ENCODE peak calls at places on chromosomes 11 and 22, in ten cellular contexts. T is A673, I is fibroblast of pulmonary artery, A is cardiac fibroblast, S is AG04450, Y is tibial nerve, E is fibroblast of lung, F is body of pancreas, B is BJ, W is stomach. N is an unnamed sample.

GRCh38 chr11:1086171-1087102 is 11.8 kb downstream of the MUC2 start:
- DNase-seq in T (no peak), I (no peak), A (no peak), S (no peak), Y (no peak), E (no peak), F (peak), B (no peak), W (peak), N (no peak)

GRCh38 chr22:49423125-49423650 is 404.5 kb downstream of the BRD1 start:
- DNase-seq in T (no peak), I (no peak), A (no peak), S (no peak), Y (no peak), E (no peak), F (no peak), B (no peak), W (no peak), N (no peak)

GRCh38 chr22:39214383-39215069 is 30.3 kb downstream of the PDGFB start:
- DNase-seq in T (no peak), I (no peak), A (peak), S (no peak), Y (no peak), E (no peak), F (peak), B (no peak), W (no peak), N (no peak)

GRCh38 chr22:45537734-45538181 is 35.1 kb downstream of the FBLN1 start:
- DNase-seq in T (peak), I (peak), A (peak), S (peak), Y (no peak), E (peak), F (no peak), B (peak), W (peak), N (peak)

GRCh38 chr11:1631066-1631568 is 1.5 kb downstream of the KRTAP5-5 start:
- DNase-seq in T (no peak), I (no peak), A (no peak), S (no peak), Y (no peak), E (no peak), F (no peak), B (no peak), W (no peak), N (no peak)

GRCh38 chr11:1953489-1954284 is 6.6 kb downstream of the MRPL23 start:
- DNase-seq in T (no peak), I (no peak), A (no peak), S (no peak), Y (peak), E (no peak), F (no peak), B (no peak), W (no peak), N (no peak)

GRCh38 chr22:42452456-42452855 is 20.3 kb upstream of the NFAM1 start:
- DNase-seq in T (no peak), I (no peak), A (no peak), S (no peak), Y (no peak), E (no peak), F (no peak), B (no peak), W (no peak), N (no peak)

GRCh38 chr11:71407356-71407755 is 40.8 kb downstream of the DHCR7 start:
- DNase-seq in T (no peak), I (no peak), A (no peak), S (no peak), Y (no peak), E (no peak), F (no peak), B (no peak), W (no peak), N (no peak)

GRCh38 chr11:11311169-11311568 is 41.9 kb downstream of the CSNK2A3 start:
- DNase-seq in T (no peak), I (no peak), A (no peak), S (no peak), Y (no peak), E (no peak), F (no peak), B (no peak), W (no peak), N (no peak)

GRCh38 chr11:123057604-123058305 is 4.2 kb downstream of the HSPA8 start:
- DNase-seq in T (peak), I (no peak), A (no peak), S (no peak), Y (no peak), E (no peak), F (no peak), B (no peak), W (no peak), N (no peak)

GRCh38 chr11:130711193-130711592 is 205.1 kb downstream of the SNX19 start:
- DNase-seq in T (no peak), I (no peak), A (no peak), S (no peak), Y (no peak), E (no peak), F (no peak), B (no peak), W (no peak), N (no peak)

GRCh38 chr11:68213135-68213515 is at the start of gene KMT5B:
- DNase-seq in T (no peak), I (peak), A (peak), S (peak), Y (no peak), E (peak), F (peak), B (no peak), W (peak), N (peak)

GRCh38 chr11:69320756-69321741 is 27.1 kb downstream of the MYEOV start:
- DNase-seq in T (no peak), I (no peak), A (no peak), S (no peak), Y (no peak), E (no peak), F (no peak), B (no peak), W (no peak), N (no peak)

GRCh38 chr11:1175461-1176223 is 17.9 kb downstream of the MUC5AC start:
- DNase-seq in T (no peak), I (no peak), A (no peak), S (no peak), Y (no peak), E (no peak), F (no peak), B (no peak), W (no peak), N (no peak)

GRCh38 chr11:45896392-45897068 is 10.5 kb downstream of the FREY1 start:
- DNase-seq in T (peak), I (no peak), A (no peak), S (no peak), Y (no peak), E (no peak), F (peak), B (no peak), W (no peak), N (no peak)

DNA sequence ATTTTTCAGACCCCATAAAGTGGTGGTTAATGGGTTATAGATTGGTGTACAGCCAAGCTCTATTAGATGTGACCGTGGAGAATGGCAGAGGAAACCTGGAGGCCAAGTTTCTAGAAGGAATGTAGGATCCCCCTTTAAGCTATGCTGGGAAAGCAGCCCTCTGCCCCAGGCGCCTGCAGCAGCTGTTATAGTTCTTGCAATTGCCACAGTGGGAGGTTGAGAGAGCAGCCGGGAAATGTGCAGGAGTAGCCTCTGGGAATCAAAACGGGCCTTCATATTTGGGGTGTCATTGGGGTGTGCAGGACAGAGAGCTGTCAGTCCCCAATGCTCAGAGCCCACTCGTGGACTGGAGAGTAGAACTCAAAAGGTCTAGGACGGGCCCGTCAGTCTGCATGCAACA is 54.4 kb upstream of the ASPHD2 start:
- DNase-seq in T (no peak), I (no peak), A (no peak), S (no peak), Y (no peak), E (no peak), F (no peak), B (no peak), W (no peak), N (no peak)
- TF ChIP-seq CTCF in T (no peak), I (no peak), A (no peak), S (no peak), Y (no peak), E (no peak), F (no peak), B (no peak), W (no peak), N (no peak)

GRCh38 chr11:61146413-61146812 is 14.8 kb downstream of the VPS37C start:
- DNase-seq in T (no peak), I (no peak), A (no peak), S (no peak), Y (no peak), E (no peak), F (no peak), B (no peak), W (no peak), N (no peak)

GRCh38 chr11:61147271-61147670 is 14.0 kb downstream of the VPS37C start:
- DNase-seq in T (no peak), I (no peak), A (no peak), S (no peak), Y (no peak), E (no peak), F (peak), B (no peak), W (no peak), N (no peak)

GRCh38 chr11:61142424-61142823 is 18.8 kb downstream of the VPS37C start:
- DNase-seq in T (no peak), I (no peak), A (peak), S (no peak), Y (no peak), E (no peak), F (no peak), B (no peak), W (no peak), N (no peak)

GRCh38 chr11:61145228-61146005 is 15.8 kb downstream of the VPS37C start:
- DNase-seq in T (no peak), I (no peak), A (no peak), S (no peak), Y (no peak), E (no peak), F (peak), B (no peak), W (no peak), N (no peak)

GRCh38 chr11:61144511-61145179 is 16.6 kb downstream of the VPS37C start:
- DNase-seq in T (no peak), I (no peak), A (no peak), S (no peak), Y (no peak), E (no peak), F (peak), B (no peak), W (no peak), N (no peak)
- H3K4me3 ChIP-seq in T (no peak), I (no peak), A (no peak), S (no peak), Y (no peak), E (no peak), F (no peak), B (no peak), W (no peak), N (no peak)

GRCh38 chr11:67120456-67120855 is 1.4 kb downstream of the KDM2A start:
- DNase-seq in T (no peak), I (no peak), A (no peak), S (no peak), Y (no peak), E (no peak), F (no peak), B (no peak), W (no peak), N (no peak)

GRCh38 chr11:67119577-67120391 is 721 bp downstream of the KDM2A start:
- DNase-seq in T (peak), I (no peak), A (peak), S (no peak), Y (no peak), E (no peak), F (peak), B (no peak), W (no peak), N (no peak)

GRCh38 chr11:67117667-67118058 is 1.4 kb upstream of the KDM2A start:
- DNase-seq in T (peak), I (no peak), A (no peak), S (no peak), Y (no peak), E (no peak), F (peak), B (no peak), W (no peak), N (no peak)

GRCh38 chr11:67118059-67118766 is 850 bp upstream of the KDM2A start:
- DNase-seq in T (peak), I (no peak), A (no peak), S (no peak), Y (no peak), E (no peak), F (peak), B (no peak), W (peak), N (no peak)

DNA sequence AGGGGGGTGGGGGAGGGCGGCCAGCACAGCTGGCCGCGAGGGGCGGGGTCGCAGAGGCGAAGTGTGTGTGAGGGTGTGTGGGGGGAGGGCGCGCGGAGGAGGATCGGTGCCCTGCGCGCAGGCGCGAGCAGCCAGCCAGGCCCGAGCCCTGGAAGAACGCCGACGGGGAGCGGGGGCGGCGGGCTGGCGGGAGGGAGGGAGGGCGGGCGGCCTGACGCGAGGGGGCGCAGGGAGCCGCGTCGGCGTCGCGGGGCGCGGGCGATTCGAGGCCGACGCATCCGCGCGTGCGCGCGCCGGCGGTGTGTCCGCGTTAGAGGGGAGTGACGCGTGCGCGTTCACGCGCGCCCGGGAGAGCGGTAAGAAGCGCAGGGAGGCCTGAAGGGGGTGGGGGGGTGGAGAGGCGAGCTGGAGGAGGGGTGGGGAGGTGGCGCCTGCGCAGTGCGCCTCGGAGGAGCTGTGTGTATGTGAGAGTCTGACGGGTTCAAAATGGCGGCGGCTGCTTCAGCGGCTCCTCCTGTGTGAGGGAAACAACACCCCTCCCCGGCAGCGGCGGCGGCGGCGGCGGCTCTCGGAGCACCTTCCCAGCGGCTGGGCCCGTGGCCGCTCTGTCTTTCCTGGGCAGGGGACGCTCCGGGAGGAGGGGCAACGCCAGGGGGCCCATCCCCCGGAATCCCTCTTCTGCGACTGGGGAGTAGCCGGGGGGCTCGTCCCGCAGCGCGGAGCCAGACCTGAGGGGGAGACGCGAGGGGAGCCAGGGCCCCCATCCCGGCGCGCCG is at the start of gene KDM2A:
- DNase-seq in T (peak), I (peak), A (peak), S (peak), Y (peak), E (peak), F (peak), B (peak), W (peak), N (peak)
- TF ChIP-seq CTCF in T (no peak), I (no peak), A (no peak), S (no peak), Y (peak), E (no peak), F (peak), B (no peak), W (no peak), N (no peak)

GRCh38 chr11:47234669-47235075 is 13.9 kb downstream of the ACP2 start:
- DNase-seq in T (no peak), I (peak), A (peak), S (no peak), Y (no peak), E (no peak), F (peak), B (no peak), W (peak), N (peak)
- H3K4me3 ChIP-seq in T (no peak), I (no peak), A (peak), S (no peak), Y (no peak), E (no peak), F (no peak), B (no peak), W (peak), N (no peak)

GRCh38 chr11:64317961-64318693 is at the start of gene PRDX5:
- DNase-seq in T (peak), I (peak), A (peak), S (peak), Y (peak), E (peak), F (peak), B (peak), W (peak), N (peak)
- TF ChIP-seq CTCF in T (peak), I (peak), A (peak), S (peak), Y (peak), E (no peak), F (peak), B (peak), W (no peak), N (peak)

GRCh38 chr11:75406338-75406777 is 7.0 kb downstream of the RPS3 start:
- DNase-seq in T (no peak), I (no peak), A (peak), S (no peak), Y (no peak), E (peak), F (no peak), B (no peak), W (no peak), N (no peak)

GRCh38 chr11:75400110-75400865 is 970 bp downstream of the RPS3 start:
- DNase-seq in T (peak), I (no peak), A (peak), S (no peak), Y (no peak), E (no peak), F (no peak), B (no peak), W (no peak), N (no peak)

GRCh38 chr11:75402002-75402773 is 2.9 kb downstream of the RPS3 start:
- DNase-seq in T (no peak), I (no peak), A (no peak), S (no peak), Y (no peak), E (no peak), F (no peak), B (no peak), W (no peak), N (no peak)

GRCh38 chr11:75403983-75404658 is 4.8 kb downstream of the RPS3 start:
- DNase-seq in T (no peak), I (no peak), A (no peak), S (no peak), Y (no peak), E (no peak), F (no peak), B (no peak), W (no peak), N (no peak)

GRCh38 chr11:75403037-75403436 is 3.7 kb downstream of the RPS3 start:
- DNase-seq in T (no peak), I (no peak), A (no peak), S (no peak), Y (no peak), E (no peak), F (no peak), B (no peak), W (no peak), N (no peak)
- H3K4me3 ChIP-seq in T (peak), I (no peak), A (no peak), S (no peak), Y (no peak), E (no peak), F (no peak), B (no peak), W (no peak), N (no peak)

GRCh38 chr11:65425105-65425970 is 2.7 kb downstream of the NEAT1 start:
- DNase-seq in T (peak), I (peak), A (peak), S (no peak), Y (no peak), E (peak), F (peak), B (no peak), W (peak), N (no peak)
- TF ChIP-seq CTCF in T (peak), I (no peak), A (no peak), S (peak), Y (no peak), E (peak), F (peak), B (peak), W (no peak), N (no peak)

N was measured in astrocyte of the cerebellum.